ENCODE peak calls at places on chromosomes 4 and X, in four cellular contexts. Z is GM12878, K is HepG2, F is H1. C is an unnamed sample.

GRCh38 chrX:3950373-3950772 is 236.9 kb upstream of the PRKX start:
- DNase-seq in Z (no peak), K (no peak), F (no peak), C (no peak)

GRCh38 chrX:136496359-136496767 is 1.0 kb upstream of the HTATSF1 start:
- DNase-seq in Z (no peak), K (peak; percentile 12), F (no peak), C (no peak)

GRCh38 chrX:10447577-10448214 is 172.7 kb downstream of the MID1 start:
- DNase-seq in Z (no peak), K (no peak), F (no peak), C (no peak)

GRCh38 chrX:112631892-112632291 is 47.8 kb downstream of the LHFPL1 start:
- DNase-seq in Z (no peak), K (no peak), F (no peak), C (no peak)

GRCh38 chr4:99185581-99185980 is 33.5 kb downstream of the ADH6 start:
- DNase-seq in Z (no peak), K (no peak), F (no peak), C (no peak)

GRCh38 chr4:159443975-159444374 is 341.1 kb downstream of the RAPGEF2 start:
- DNase-seq in Z (no peak), K (no peak), F (no peak), C (no peak)

GRCh38 chr4:153765836-153766235 is 6.0 kb upstream of the RNF175 start:
- DNase-seq in Z (no peak), K (no peak), F (no peak), C (no peak)

GRCh38 chr4:8393593-8394038 is 46.9 kb downstream of the ACOX3 start:
- DNase-seq in Z (no peak), K (no peak), F (no peak), C (no peak)

GRCh38 chrX:40281341-40282005 is 183.7 kb upstream of the BCOR start:
- DNase-seq in Z (no peak), K (no peak), F (no peak), C (no peak)

GRCh38 chrX:134365923-134366322 is 94.0 kb upstream of the HPRT1 start:
- DNase-seq in Z (no peak), K (no peak), F (no peak), C (no peak)

GRCh38 chrX:154321624-154322023 is 26.0 kb downstream of the TKTL1 start:
- DNase-seq in Z (no peak), K (peak; percentile 5), F (no peak), C (no peak)

GRCh38 chrX:20442597-20442996 is 175.9 kb upstream of the RPS6KA3 start:
- DNase-seq in Z (no peak), K (peak; percentile 76), F (peak; percentile 77), C (peak; percentile 49)

GRCh38 chr4:2246384-2247127 is 4.6 kb upstream of the HAUS3 start:
- DNase-seq in Z (no peak), K (no peak), F (no peak), C (no peak)

GRCh38 chr4:4327652-4328121 is 37.6 kb downstream of the ZBTB49 start:
- DNase-seq in Z (no peak), K (peak; percentile 62), F (peak; percentile 50), C (peak; percentile 85)

GRCh38 chr4:99403380-99404194 is 31.6 kb downstream of the ADH7 start:
- DNase-seq in Z (peak; percentile 59), K (peak; percentile 94), F (no peak), C (no peak)

GRCh38 chr4:185638548-185639301 is 103.4 kb upstream of the PDLIM3 start:
- DNase-seq in Z (no peak), K (no peak), F (no peak), C (no peak)

GRCh38 chr4:113760852-113761681 is 471 bp downstream of the CAMK2D start:
- DNase-seq in Z (no peak), K (peak; percentile 74), F (no peak), C (no peak)

GRCh38 chrX:12950851-12951589 is 23.9 kb upstream of the TMSB4X start:
- DNase-seq in Z (peak; percentile 73), K (peak; percentile 26), F (no peak), C (peak; percentile 69)

GRCh38 chrX:111823068-111823467 is 52.9 kb upstream of the TRPC5OS start:
- DNase-seq in Z (no peak), K (no peak), F (peak; percentile 3), C (peak; percentile 37)

GRCh38 chrX:29542147-29542546 is 673.2 kb upstream of the MAGEB2 start:
- DNase-seq in Z (no peak), K (no peak), F (no peak), C (no peak)

GRCh38 chr4:93776386-93777080 is 52.0 kb upstream of the ATOH1 start:
- DNase-seq in Z (no peak), K (no peak), F (no peak), C (no peak)

GRCh38 chr4:155828628-155829027 is 37.4 kb downstream of the ASIC5 start:
- DNase-seq in Z (no peak), K (no peak), F (no peak), C (no peak)

GRCh38 chr4:139844459-139845036 is 178.9 kb downstream of the MGST2 start:
- DNase-seq in Z (no peak), K (no peak), F (no peak), C (no peak)
- TF ChIP-seq BRCA1 in Z (no peak), K (no peak), F (no peak), C (no peak)

GRCh38 chr4:183659919-183660318 is 826 bp downstream of the TRAPPC11 start:
- DNase-seq in Z (no peak), K (no peak), F (no peak), C (peak; percentile 7)
- TF ChIP-seq CHD2 in Z (no peak), K (no peak), F (no peak), C (no peak)

GRCh38 chrX:149541521-149542047 is 772 bp downstream of the EOLA1 start:
- DNase-seq in Z (no peak), K (no peak), F (no peak), C (peak; percentile 21)
- TF ChIP-seq BRCA1 in Z (no peak), K (no peak), F (no peak), C (no peak)

GRCh38 chr4:74603186-74603585 is 158.2 kb downstream of the AREG start:
- DNase-seq in Z (no peak), K (no peak), F (no peak), C (no peak)

DNA sequence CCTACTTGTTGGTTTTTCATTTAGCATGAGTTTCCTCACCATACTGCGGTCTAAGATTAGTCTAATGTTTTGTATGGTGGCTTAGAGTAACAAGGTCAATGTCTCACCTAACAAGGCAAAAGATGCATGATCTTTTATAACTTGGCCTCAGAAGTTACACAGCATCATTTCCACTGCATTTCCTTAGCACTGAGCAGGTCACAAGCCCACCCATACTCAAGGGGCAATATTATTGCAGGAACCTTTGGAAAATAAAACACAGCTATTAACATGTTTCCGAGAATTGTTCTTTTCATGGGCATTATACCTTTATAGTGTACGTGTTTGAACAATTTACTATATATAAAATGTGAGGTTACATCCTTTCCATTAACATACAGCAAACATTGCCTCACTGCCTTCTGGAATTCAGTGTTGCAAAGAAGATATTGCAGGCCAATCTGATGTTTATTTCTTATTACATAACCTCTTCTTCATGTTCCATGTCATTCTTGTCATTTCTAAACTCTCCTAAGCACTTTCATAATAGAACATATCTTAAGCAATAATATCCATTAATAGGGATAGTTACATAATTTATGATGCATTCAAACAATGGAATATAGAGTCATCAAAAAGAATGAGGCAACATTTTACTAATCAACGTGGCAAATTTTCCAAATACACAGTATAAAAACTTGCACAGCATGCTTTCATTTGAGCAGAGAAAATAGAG is 153.8 kb downstream of the AREG start:
- DNase-seq in Z (no peak), K (no peak), F (no peak), C (no peak)
- TF ChIP-seq CHD2 in Z (no peak), K (no peak), F (no peak), C (no peak)

DNA sequence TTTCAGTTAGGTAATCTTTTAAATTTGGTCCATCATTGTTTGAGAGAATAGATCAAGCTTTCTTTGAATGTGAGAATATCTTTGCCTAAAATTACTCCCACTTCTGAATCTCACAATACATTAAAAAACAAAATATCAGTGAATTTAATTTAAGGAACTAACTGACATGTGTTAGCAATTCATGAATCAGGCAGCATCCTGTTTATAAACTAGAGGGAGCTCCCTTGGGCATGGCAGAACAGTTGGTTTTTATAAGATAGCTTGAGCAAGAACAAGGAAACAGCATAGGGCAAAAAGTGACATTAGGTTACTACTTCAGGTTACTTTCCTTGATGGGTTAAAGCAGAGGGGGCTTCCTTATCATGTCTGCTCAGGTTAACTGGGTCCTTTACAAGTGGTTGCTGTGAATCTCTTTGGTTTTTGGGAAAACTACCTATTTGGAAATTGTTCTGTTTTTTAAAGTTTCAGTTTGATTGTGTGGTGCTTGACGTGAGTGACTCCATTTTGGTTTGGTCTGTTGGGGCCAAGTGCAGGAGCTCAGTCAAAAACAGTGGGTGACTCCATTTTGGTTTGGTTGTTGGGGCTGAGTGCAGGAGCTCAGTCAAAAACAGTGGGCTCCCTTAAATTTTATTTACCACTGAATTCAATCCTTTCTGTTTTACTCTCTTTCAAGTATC is 68.0 kb downstream of the PPEF2 start:
- DNase-seq in Z (no peak), K (no peak), F (no peak), C (no peak)
- TF ChIP-seq BRCA1 in Z (no peak), K (no peak), F (no peak), C (no peak)

GRCh38 chr4:182062936-182063335 is 180.3 kb upstream of the TENM3 start:
- DNase-seq in Z (no peak), K (no peak), F (no peak), C (no peak)
- TF ChIP-seq CHD2 in Z (no peak), K (no peak), F (no peak), C (no peak)

GRCh38 chrX:1534321-1535168 is 2.4 kb downstream of the P2RY8 start:
- DNase-seq in Z (no peak), K (no peak), F (no peak), C (peak; percentile 34)
- TF ChIP-seq BRCA1 in Z (no peak), K (no peak), F (no peak), C (no peak)

C was measured in K562.